ENCODE peak calls at places on chromosomes 1 and 21, in six cellular contexts. F is NCI-H1092 treated with DMSO at 0.1 percent for 48 hours; K is activated T-cell treated with anti-CD3 and anti-CD28 coated beads, Interleukin-2, amount 50 U/mL, for 72 hours; L is OCI-LY7; B is body of pancreas; Z is pancreas. V is an unnamed sample.
A peak's percentile ranks its signal among the peaks of the same experiment; 100 is the strongest.

GRCh38 chr1:78061825-78062523 is 16.2 kb downstream of the GIPC2 start:
- DNase-seq in F (no peak), K (no peak), L (no peak), B (no peak), Z (no peak), V (no peak)

GRCh38 chr1:160645386-160646063 is 1.3 kb downstream of the SLAMF1 start:
- DNase-seq in F (no peak), K (no peak), L (no peak), B (no peak), Z (no peak), V (peak; percentile 5)

GRCh38 chr1:225890346-225891228 is 1.6 kb upstream of the LEFTY1 start:
- DNase-seq in F (no peak), K (no peak), L (no peak), B (peak; percentile 58), Z (peak; percentile 38), V (no peak)

GRCh38 chr1:36400825-36401601 is 3.3 kb upstream of the LSM10 start:
- DNase-seq in F (no peak), K (peak; percentile 70), L (no peak), B (peak; percentile 47), Z (peak; percentile 51), V (peak; percentile 98)

GRCh38 chr1:38690790-38691189 is 168.8 kb downstream of the RRAGC start:
- DNase-seq in F (no peak), K (no peak), L (no peak), B (no peak), Z (no peak), V (peak; percentile 39)

GRCh38 chr1:223258751-223259177 is 105.2 kb downstream of the SUSD4 start:
- DNase-seq in F (no peak), K (no peak), L (no peak), B (no peak), Z (no peak), V (peak; percentile 86)

GRCh38 chr21:42679319-42679981 is 26.0 kb downstream of the PDE9A start:
- DNase-seq in F (no peak), K (no peak), L (no peak), B (no peak), Z (no peak), V (no peak)

GRCh38 chr1:100391675-100392074 is 39.4 kb downstream of the CDC14A start:
- DNase-seq in F (no peak), K (peak; percentile 24), L (no peak), B (no peak), Z (no peak), V (no peak)

GRCh38 chr21:29979043-29979442 is 39.2 kb upstream of the GRIK1 start:
- DNase-seq in F (no peak), K (no peak), L (no peak), B (no peak), Z (no peak), V (no peak)

GRCh38 chr1:6037338-6037762 is 8.3 kb upstream of the KCNAB2 start:
- DNase-seq in F (peak; percentile 57), K (peak; percentile 4), L (peak; percentile 47), B (no peak), Z (no peak), V (peak; percentile 65)

GRCh38 chr1:209202826-209203439 is 380.6 kb upstream of the CAMK1G start:
- DNase-seq in F (peak; percentile 61), K (peak; percentile 6), L (peak; percentile 44), B (no peak), Z (no peak), V (no peak)

GRCh38 chr1:6501414-6501813 is 9.9 kb upstream of the PLEKHG5 start:
- DNase-seq in F (no peak), K (no peak), L (no peak), B (no peak), Z (no peak), V (no peak)

GRCh38 chr1:206709772-206710456 is 25.2 kb downstream of the MAPKAPK2 start:
- DNase-seq in F (no peak), K (no peak), L (no peak), B (no peak), Z (no peak), V (no peak)

GRCh38 chr1:201013991-201014815 is 9.3 kb downstream of the KIF21B start:
- DNase-seq in F (no peak), K (no peak), L (no peak), B (no peak), Z (no peak), V (no peak)

GRCh38 chr1:65949230-65949626 is 156.5 kb downstream of the PDE4B start:
- DNase-seq in F (no peak), K (no peak), L (no peak), B (peak; percentile 16), Z (no peak), V (no peak)

GRCh38 chr1:4756851-4757580 is 102.6 kb downstream of the AJAP1 start:
- DNase-seq in F (no peak), K (no peak), L (no peak), B (no peak), Z (no peak), V (peak; percentile 62)

GRCh38 chr1:25011966-25012625 is 82.0 kb upstream of the RUNX3 start:
- DNase-seq in F (no peak), K (no peak), L (no peak), B (no peak), Z (no peak), V (no peak)